ENCODE peak calls at places on chromosome 17, in nine cellular contexts. T is GM23248, D is mucosa of descending colon, V is NB4, P is kidney epithelial cell, Z is lower leg skin, W is dorsolateral prefrontal cortex, E is lung, K is fibroblast of mammary gland. O is an unnamed sample.

GRCh38 chr17:29698837-29699236 is 76.1 kb upstream of the CORO6 start:
- DNase-seq in T (no peak), D (no peak), V (no peak), P (no peak), Z (no peak), W (no peak), E (no peak), K (no peak), O (no peak)

GRCh38 chr17:65797809-65798208 is 236.4 kb upstream of the AXIN2 start:
- DNase-seq in T (peak), D (no peak), V (peak), P (no peak), Z (no peak), W (no peak), E (no peak), K (peak), O (no peak)

GRCh38 chr17:51118330-51119195 is 2.1 kb downstream of the SPAG9 start:
- DNase-seq in T (peak), D (peak), V (no peak), P (no peak), Z (peak), W (no peak), E (peak), K (peak), O (no peak)

GRCh38 chr17:489758-490329 is 137.2 kb upstream of the RPH3AL start:
- DNase-seq in T (peak), D (peak), V (peak), P (no peak), Z (no peak), W (no peak), E (peak), K (peak), O (peak)

GRCh38 chr17:19502517-19502916 is 31.1 kb upstream of the SLC47A1 start:
- DNase-seq in T (no peak), D (no peak), V (peak), P (no peak), Z (no peak), W (no peak), E (no peak), K (no peak), O (no peak)

GRCh38 chr17:77286641-77287431 is 146.1 kb downstream of the SEC14L1 start:
- DNase-seq in T (peak), D (peak), V (no peak), P (no peak), Z (peak), W (no peak), E (peak), K (no peak), O (peak)

GRCh38 chr17:78805301-78805700 is 23.2 kb upstream of the CYTH1 start:
- DNase-seq in T (no peak), D (no peak), V (no peak), P (no peak), Z (no peak), W (no peak), E (no peak), K (no peak), O (no peak)

GRCh38 chr17:17395246-17395802 is 81.5 kb upstream of the MED9 start:
- DNase-seq in T (no peak), D (no peak), V (no peak), P (no peak), Z (no peak), W (no peak), E (no peak), K (no peak), O (no peak)

GRCh38 chr17:79621151-79621940 is 10.5 kb upstream of the RBFOX3 start:
- DNase-seq in T (no peak), D (peak), V (no peak), P (no peak), Z (peak), W (peak), E (no peak), K (no peak), O (no peak)

GRCh38 chr17:17561408-17562144 is 29.9 kb downstream of the PEMT start:
- DNase-seq in T (no peak), D (peak), V (no peak), P (no peak), Z (peak), W (no peak), E (peak), K (no peak), O (no peak)

GRCh38 chr17:39800540-39800939 is 62.8 kb downstream of the GRB7 start:
- DNase-seq in T (no peak), D (no peak), V (no peak), P (no peak), Z (no peak), W (no peak), E (no peak), K (no peak), O (peak)

GRCh38 chr17:43769859-43770258 is 8.9 kb downstream of the DUSP3 start:
- DNase-seq in T (no peak), D (peak), V (no peak), P (no peak), Z (no peak), W (no peak), E (no peak), K (no peak), O (no peak)

GRCh38 chr17:6082335-6082734 is 12.2 kb downstream of the WSCD1 start:
- DNase-seq in T (no peak), D (no peak), V (no peak), P (no peak), Z (no peak), W (no peak), E (no peak), K (no peak), O (no peak)

GRCh38 chr17:34248807-34249496 is 6.1 kb upstream of the CCL2 start:
- DNase-seq in T (no peak), D (no peak), V (peak), P (no peak), Z (no peak), W (no peak), E (no peak), K (no peak), O (no peak)

GRCh38 chr17:78141437-78142112 is 4.6 kb upstream of the C17orf99 start:
- DNase-seq in T (no peak), D (peak), V (no peak), P (no peak), Z (no peak), W (no peak), E (peak), K (no peak), O (no peak)

GRCh38 chr17:16349461-16349860 is 3.8 kb downstream of the CENPV start:
- DNase-seq in T (no peak), D (no peak), V (no peak), P (no peak), Z (no peak), W (no peak), E (no peak), K (no peak), O (no peak)

GRCh38 chr17:29138991-29139682 is 41.1 kb downstream of the MYO18A start:
- DNase-seq in T (peak), D (peak), V (peak), P (no peak), Z (no peak), W (no peak), E (no peak), K (no peak), O (no peak)

GRCh38 chr17:73278465-73279453 is 17.1 kb upstream of the CPSF4L start:
- DNase-seq in T (peak), D (no peak), V (no peak), P (no peak), Z (no peak), W (no peak), E (no peak), K (no peak), O (peak)

GRCh38 chr17:27741361-27741861 is 58.9 kb downstream of the NOS2 start:
- DNase-seq in T (peak), D (no peak), V (no peak), P (no peak), Z (peak), W (no peak), E (no peak), K (peak), O (peak)

GRCh38 chr17:67746704-67747571 is 29.2 kb downstream of the NOL11 start:
- DNase-seq in T (no peak), D (peak), V (no peak), P (no peak), Z (peak), W (no peak), E (no peak), K (no peak), O (no peak)

GRCh38 chr17:15319461-15319860 is 21.9 kb downstream of the TEKT3 start:
- DNase-seq in T (no peak), D (no peak), V (no peak), P (no peak), Z (no peak), W (no peak), E (no peak), K (no peak), O (no peak)

GRCh38 chr17:6749519-6749918 is 6.3 kb upstream of the XAF1 start:
- DNase-seq in T (peak), D (no peak), V (peak), P (no peak), Z (no peak), W (no peak), E (no peak), K (peak), O (peak)

GRCh38 chr17:64655704-64656103 is 6.4 kb downstream of the SMURF2 start:
- DNase-seq in T (no peak), D (no peak), V (no peak), P (no peak), Z (no peak), W (no peak), E (no peak), K (no peak), O (no peak)

GRCh38 chr17:64661981-64662773 is at the start of gene SMURF2:
- DNase-seq in T (peak), D (peak), V (peak), P (no peak), Z (peak), W (peak), E (peak), K (peak), O (peak)

GRCh38 chr17:64657610-64658125 is 4.4 kb downstream of the SMURF2 start:
- DNase-seq in T (peak), D (no peak), V (no peak), P (no peak), Z (no peak), W (no peak), E (no peak), K (no peak), O (no peak)

GRCh38 chr17:64661731-64661980 is 451 bp downstream of the SMURF2 start:
- DNase-seq in T (no peak), D (no peak), V (no peak), P (no peak), Z (peak), W (no peak), E (peak), K (no peak), O (no peak)

DNA sequence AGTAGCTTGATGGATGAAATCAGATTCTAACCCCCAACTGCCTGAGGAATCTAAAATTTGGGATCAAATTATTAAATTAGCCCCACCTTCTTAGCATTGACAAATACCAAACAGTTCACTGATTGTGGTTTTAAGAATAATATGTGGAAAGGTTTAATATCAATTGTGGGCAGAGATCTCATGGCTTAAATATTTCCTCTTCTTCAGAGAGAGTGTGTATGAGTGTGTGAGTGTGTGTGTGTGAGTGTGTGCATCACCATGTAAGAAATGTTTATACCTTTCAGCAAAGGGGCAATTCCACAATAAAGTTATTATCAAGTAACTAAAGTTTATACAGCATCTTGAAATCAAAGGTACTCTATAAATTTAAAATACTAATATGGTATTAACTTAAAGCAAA is 3.2 kb downstream of the SMURF2 start:
- DNase-seq in T (peak), D (no peak), V (peak), P (no peak), Z (no peak), W (no peak), E (no peak), K (peak), O (peak)
- H3K4me3 ChIP-seq in T (peak), D (no peak), V (no peak), P (no peak), Z (no peak), W (no peak), E (no peak), K (no peak), O (peak)

GRCh38 chr17:62774338-62774737 is 33.8 kb downstream of the MARCHF10 start:
- DNase-seq in T (no peak), D (no peak), V (no peak), P (no peak), Z (peak), W (no peak), E (no peak), K (no peak), O (no peak)

GRCh38 chr17:62780951-62781350 is 27.2 kb downstream of the MARCHF10 start:
- DNase-seq in T (peak), D (no peak), V (no peak), P (no peak), Z (peak), W (no peak), E (no peak), K (no peak), O (peak)

GRCh38 chr17:62780273-62780672 is 27.8 kb downstream of the MARCHF10 start:
- DNase-seq in T (no peak), D (no peak), V (no peak), P (no peak), Z (peak), W (no peak), E (peak), K (no peak), O (no peak)

GRCh38 chr17:62778990-62779681 is 29.0 kb downstream of the MARCHF10 start:
- DNase-seq in T (peak), D (peak), V (no peak), P (peak), Z (peak), W (peak), E (peak), K (peak), O (peak)

DNA sequence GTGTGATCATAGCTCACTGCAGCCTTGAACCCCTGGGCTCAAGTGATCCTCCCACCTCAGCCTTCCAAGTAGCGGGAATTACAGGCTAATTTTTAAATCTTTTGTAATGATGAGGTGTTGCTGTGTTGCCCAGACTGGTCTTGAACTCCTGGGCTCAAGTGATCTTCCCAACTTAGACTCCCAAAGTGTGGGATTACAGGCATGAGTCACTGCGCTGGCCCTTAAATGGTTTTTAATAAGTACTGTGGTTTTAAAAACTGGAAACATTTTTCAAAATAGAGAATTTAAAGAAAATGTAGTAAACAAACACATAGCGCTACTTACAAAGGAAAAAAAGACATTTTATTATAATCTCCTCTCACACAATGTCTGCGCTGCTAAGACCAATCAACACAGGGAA is 32.2 kb downstream of the MARCHF10 start:
- DNase-seq in T (no peak), D (no peak), V (no peak), P (no peak), Z (no peak), W (no peak), E (no peak), K (peak), O (no peak)
- H3K4me3 ChIP-seq in T (no peak), D (no peak), V (no peak), P (no peak), Z (no peak), W (no peak), E (no peak), K (no peak), O (no peak)

GRCh38 chr17:59400858-59401257 is 69.4 kb downstream of the YPEL2 start:
- DNase-seq in T (peak), D (no peak), V (no peak), P (no peak), Z (no peak), W (no peak), E (no peak), K (peak), O (no peak)
- H3K4me3 ChIP-seq in T (peak), D (no peak), V (no peak), P (no peak), Z (no peak), W (peak), E (no peak), K (peak), O (no peak)

GRCh38 chr17:3724373-3725077 is 822 bp downstream of the HASPIN start:
- DNase-seq in T (peak), D (peak), V (no peak), P (no peak), Z (no peak), W (no peak), E (no peak), K (no peak), O (no peak)
- H3K4me3 ChIP-seq in T (peak), D (peak), V (peak), P (peak), Z (peak), W (peak), E (peak), K (peak), O (peak)

GRCh38 chr17:58351710-58352017 is 337 bp downstream of the SUPT4H1 start:
- DNase-seq in T (peak), D (no peak), V (peak), P (no peak), Z (no peak), W (no peak), E (no peak), K (no peak), O (peak)

GRCh38 chr17:58352843-58353719 is 1.1 kb upstream of the SUPT4H1 start:
- DNase-seq in T (peak), D (peak), V (peak), P (no peak), Z (no peak), W (no peak), E (no peak), K (peak), O (peak)

GRCh38 chr17:58352018-58352842 is at the start of gene SUPT4H1:
- DNase-seq in T (peak), D (peak), V (peak), P (peak), Z (peak), W (peak), E (peak), K (peak), O (peak)

GRCh38 chr17:58348038-58348437 is 4.0 kb downstream of the SUPT4H1 start:
- DNase-seq in T (no peak), D (no peak), V (no peak), P (no peak), Z (no peak), W (no peak), E (no peak), K (no peak), O (no peak)

GRCh38 chr17:58351182-58351581 is 819 bp downstream of the SUPT4H1 start:
- DNase-seq in T (no peak), D (no peak), V (peak), P (no peak), Z (no peak), W (no peak), E (no peak), K (no peak), O (no peak)
- H3K4me3 ChIP-seq in T (peak), D (peak), V (peak), P (peak), Z (peak), W (peak), E (peak), K (peak), O (peak)

GRCh38 chr17:81713556-81714411 is 1.7 kb downstream of the SLC25A10 start:
- DNase-seq in T (no peak), D (peak), V (no peak), P (no peak), Z (no peak), W (no peak), E (no peak), K (no peak), O (no peak)
- H3K4me3 ChIP-seq in T (no peak), D (no peak), V (peak), P (peak), Z (no peak), W (peak), E (no peak), K (no peak), O (no peak)

GRCh38 chr17:48567646-48568354 is 10.3 kb downstream of the HOXB4 start:
- DNase-seq in T (no peak), D (peak), V (no peak), P (no peak), Z (no peak), W (no peak), E (no peak), K (no peak), O (no peak)

GRCh38 chr17:48566717-48567116 is 11.4 kb downstream of the HOXB4 start:
- DNase-seq in T (no peak), D (no peak), V (no peak), P (no peak), Z (no peak), W (no peak), E (no peak), K (no peak), O (no peak)

GRCh38 chr17:48568499-48569259 is 9.5 kb downstream of the HOXB4 start:
- DNase-seq in T (no peak), D (peak), V (no peak), P (no peak), Z (no peak), W (no peak), E (no peak), K (no peak), O (no peak)

GRCh38 chr17:48565024-48565558 is 13.1 kb downstream of the HOXB4 start:
- DNase-seq in T (no peak), D (peak), V (no peak), P (no peak), Z (no peak), W (no peak), E (no peak), K (no peak), O (no peak)

GRCh38 chr17:48567209-48567608 is 10.9 kb downstream of the HOXB4 start:
- DNase-seq in T (no peak), D (peak), V (no peak), P (no peak), Z (no peak), W (no peak), E (no peak), K (no peak), O (no peak)
- H3K4me3 ChIP-seq in T (no peak), D (no peak), V (no peak), P (no peak), Z (no peak), W (no peak), E (no peak), K (no peak), O (no peak)

GRCh38 chr17:9647014-9647413 is 1.7 kb downstream of the USP43 start:
- DNase-seq in T (no peak), D (no peak), V (no peak), P (no peak), Z (peak), W (no peak), E (no peak), K (no peak), O (no peak)
- H3K4me3 ChIP-seq in T (no peak), D (no peak), V (no peak), P (peak), Z (no peak), W (peak), E (no peak), K (no peak), O (no peak)